ENCODE peak calls at places on chromosomes 4 and X, in eight cellular contexts. X is adrenal gland, I is astrocyte of the spinal cord, W is right atrium auricular region, U is H9, T is endothelial cell, P is progenitor cell of endocrine pancreas, Q is body of pancreas. L is an unnamed sample.

GRCh38 chrX:108165349-108166111 is 74.0 kb downstream of the ATG4A start:
- DNase-seq in P (no peak), Q (peak; percentile 24), X (no peak), U (peak; percentile 63), I (peak; percentile 43), T (peak; percentile 15), W (no peak), L (peak; percentile 36)

GRCh38 chrX:111372065-111372464 is 39.9 kb downstream of the DCX start:
- DNase-seq in P (no peak), W (no peak), U (no peak), Q (no peak), X (no peak), T (no peak), I (no peak), L (no peak)

GRCh38 chr4:147582386-147583077 is 34.7 kb upstream of the TMEM184C start:
- DNase-seq in U (no peak), I (no peak), Q (no peak), X (no peak), P (no peak), W (no peak), T (no peak), L (no peak)

GRCh38 chrX:46407036-46407752 is 138.0 kb downstream of the ZNF674 start:
- DNase-seq in P (no peak), X (no peak), U (no peak), I (no peak), Q (no peak), T (no peak), W (no peak), L (no peak)

GRCh38 chr4:188822698-188823097 is 683.5 kb downstream of the TRIML1 start:
- DNase-seq in U (peak; percentile 82), I (no peak), W (no peak), X (no peak), T (no peak), P (no peak), Q (peak; percentile 10), L (no peak)

GRCh38 chr4:81259151-81259550 is 44.1 kb upstream of the PRKG2 start:
- DNase-seq in I (no peak), T (no peak), W (no peak), X (no peak), Q (no peak), U (no peak), P (no peak), L (no peak)

GRCh38 chr4:8765084-8765483 is 106.6 kb downstream of the HMX1 start:
- DNase-seq in P (no peak), X (no peak), W (no peak), I (no peak), T (no peak), Q (no peak), U (no peak), L (no peak)

GRCh38 chr4:121308328-121308663 is 72.5 kb downstream of the QRFPR start:
- DNase-seq in X (no peak), U (no peak), I (no peak), W (no peak), P (no peak), T (no peak), Q (no peak), L (peak; percentile 9)

GRCh38 chr4:88742561-88742960 is 44.9 kb upstream of the NAP1L5 start:
- DNase-seq in P (no peak), X (no peak), Q (no peak), I (no peak), W (no peak), U (no peak), T (no peak), L (peak; percentile 19)

GRCh38 chrX:119343856-119344255 is 55.3 kb upstream of the SLC25A43 start:
- DNase-seq in T (no peak), U (no peak), I (no peak), X (no peak), P (no peak), W (no peak), Q (no peak), L (no peak)

GRCh38 chr4:48032721-48033120 is 16.1 kb downstream of the NIPAL1 start:
- DNase-seq in W (no peak), X (no peak), Q (no peak), T (no peak), I (no peak), P (no peak), U (no peak), L (no peak)

GRCh38 chrX:331772-332495 is 13.3 kb upstream of the GTPBP6 start:
- DNase-seq in P (no peak), T (no peak), U (no peak), X (no peak), W (no peak), I (no peak), Q (no peak), L (no peak)

GRCh38 chrX:121987163-121987562 is 939.8 kb downstream of the GLUD2 start:
- DNase-seq in T (no peak), X (no peak), U (no peak), W (no peak), I (peak; percentile 30), Q (no peak), P (no peak), L (peak; percentile 44)

GRCh38 chr4:138728566-138728965 is 287.0 kb upstream of the NOCT start:
- DNase-seq in W (no peak), X (no peak), P (no peak), U (no peak), T (no peak), I (no peak), Q (no peak), L (no peak)

GRCh38 chrX:24646745-24647182 is 383 bp downstream of the PCYT1B start:
- DNase-seq in Q (no peak), W (no peak), P (no peak), X (no peak), T (no peak), U (peak; percentile 76), I (no peak), L (no peak)

GRCh38 chrX:41822917-41823316 is 98.9 kb downstream of the GPR82 start:
- DNase-seq in I (no peak), Q (no peak), T (no peak), X (no peak), W (no peak), U (no peak), P (no peak), L (no peak)

GRCh38 chr4:15864771-15865566 is 73.6 kb downstream of the FGFBP1 start:
- DNase-seq in W (no peak), P (no peak), U (no peak), I (no peak), Q (no peak), X (no peak), T (no peak), L (no peak)

GRCh38 chr4:95728145-95728544 is 111.7 kb upstream of the PDHA2 start:
- DNase-seq in T (no peak), X (peak; percentile 49), I (peak; percentile 53), W (no peak), P (no peak), U (no peak), Q (no peak), L (no peak)

GRCh38 chr4:94354474-94354896 is 11.8 kb upstream of the HPGDS start:
- DNase-seq in T (peak; percentile 27), I (no peak), W (no peak), P (no peak), Q (no peak), X (no peak), U (no peak), L (no peak)

GRCh38 chrX:2542826-2543551 is 42.2 kb upstream of the DHRSX start:
- DNase-seq in X (no peak), Q (peak; percentile 22), W (no peak), P (no peak), U (no peak), T (no peak), I (no peak), L (no peak)

GRCh38 chrX:12721042-12721441 is 70.2 kb upstream of the PRPS2 start:
- DNase-seq in P (peak; percentile 27), U (peak; percentile 38), X (no peak), T (no peak), W (no peak), Q (no peak), I (no peak), L (no peak)

GRCh38 chr4:89681219-89681618 is 155.7 kb downstream of the SNCA start:
- DNase-seq in U (peak; percentile 95), P (no peak), Q (no peak), I (no peak), W (no peak), T (peak; percentile 50), X (no peak), L (no peak)

GRCh38 chr4:8583655-8584025 is 3.4 kb downstream of the GPR78 start:
- DNase-seq in Q (no peak), W (no peak), T (no peak), I (no peak), U (no peak), X (no peak), P (no peak), L (no peak)

GRCh38 chr4:112245383-112245782 is 13.8 kb downstream of the AP1AR start:
- DNase-seq in P (no peak), I (no peak), W (no peak), U (no peak), Q (no peak), T (no peak), X (no peak), L (no peak)

GRCh38 chrX:53262918-53263394 is 18.4 kb downstream of the IQSEC2 start:
- DNase-seq in W (no peak), U (no peak), Q (no peak), X (peak; percentile 20), I (peak; percentile 56), T (no peak), P (no peak), L (peak; percentile 63)

GRCh38 chr4:53591372-53591892 is at the start of gene LNX1:
- DNase-seq in W (no peak), P (peak; percentile 82), Q (peak; percentile 100), X (no peak), I (no peak), T (peak; percentile 28), U (peak; percentile 96), L (no peak)
- TF ChIP-seq CTCF in W (no peak), P (peak; percentile 25), Q (peak; percentile 66), X (no peak), I (no peak), T (no peak), U (peak; percentile 28), L (no peak)

DNA sequence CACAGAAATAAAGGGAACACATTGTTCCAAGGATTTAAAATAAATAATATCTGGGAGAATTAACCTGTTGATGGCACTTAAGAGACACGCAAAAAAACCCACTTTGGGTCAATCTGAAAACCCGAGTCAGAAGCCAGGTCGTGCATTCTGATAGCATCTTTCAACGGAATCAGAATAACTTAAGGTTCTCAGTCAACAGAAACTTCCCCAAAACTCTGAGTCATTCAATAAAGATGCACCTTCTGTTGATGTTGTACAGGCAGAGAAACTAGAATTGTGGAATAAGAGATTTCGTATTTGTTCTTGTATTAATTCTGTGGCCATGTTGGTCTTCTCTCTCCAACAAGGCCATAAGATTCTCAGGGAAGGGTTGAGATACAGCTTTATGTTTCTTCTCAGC is 78.2 kb downstream of the MAOB start:
- DNase-seq in I (no peak), U (no peak), P (no peak), W (no peak), T (no peak), X (no peak), Q (no peak), L (no peak)
- TF ChIP-seq CTCF in I (no peak), U (no peak), P (no peak), W (no peak), T (no peak), X (no peak), Q (no peak), L (no peak)

GRCh38 chrX:140572724-140573123 is 67.9 kb upstream of the SOX3 start:
- DNase-seq in W (no peak), P (peak; percentile 34), Q (peak; percentile 61), I (peak; percentile 39), T (peak; percentile 52), X (peak; percentile 18), U (peak; percentile 52), L (peak; percentile 0)
- TF ChIP-seq CTCF in W (peak; percentile 66), P (peak; percentile 80), Q (peak; percentile 30), I (peak; percentile 72), T (peak; percentile 20), X (peak; percentile 30), U (peak; percentile 93), L (peak; percentile 64)

GRCh38 chrX:68238568-68238967 is 194.7 kb downstream of the OPHN1 start:
- DNase-seq in T (peak; percentile 18), I (no peak), P (no peak), Q (no peak), U (peak; percentile 48), W (no peak), X (no peak), L (no peak)
- TF ChIP-seq CTCF in T (peak; percentile 55), I (peak; percentile 48), P (peak; percentile 23), Q (no peak), U (peak; percentile 69), W (peak; percentile 26), X (no peak), L (peak; percentile 75)